ENCODE peak calls at places on chromosomes 1 and 21, in four cellular contexts. R is K562, Z is HepG2, K is GM12878. L is an unnamed sample.

GRCh38 chr1:7859406-7859805 is 6.5 kb upstream of the UTS2 start:
- DNase-seq in R (peak; percentile 28), Z (no peak), K (no peak), L (no peak)

GRCh38 chr1:240597153-240597745 is 14.7 kb downstream of the GREM2 start:
- DNase-seq in R (no peak), Z (no peak), K (no peak), L (no peak)

GRCh38 chr1:226939439-226940028 is 560 bp upstream of the COQ8A start:
- DNase-seq in R (peak; percentile 69), Z (no peak), K (no peak), L (peak; percentile 63)

GRCh38 chr1:32536117-32536516 is 3.1 kb upstream of the ZBTB8A start:
- DNase-seq in R (no peak), Z (no peak), K (no peak), L (no peak)

GRCh38 chr1:192251735-192252134 is 65.1 kb upstream of the RGS21 start:
- DNase-seq in R (no peak), Z (no peak), K (no peak), L (no peak)

GRCh38 chr1:116311756-116312691 is 61.0 kb upstream of the ATP1A1 start:
- DNase-seq in R (no peak), Z (peak; percentile 84), K (no peak), L (no peak)

GRCh38 chr1:84078108-84078823 is 65.8 kb upstream of the PRKACB start:
- DNase-seq in R (peak; percentile 30), Z (no peak), K (no peak), L (peak; percentile 41)

GRCh38 chr1:187096689-187097088 is 267.9 kb downstream of the PLA2G4A start:
- DNase-seq in R (no peak), Z (no peak), K (no peak), L (no peak)

GRCh38 chr1:25031966-25032667 is 102.0 kb upstream of the RUNX3 start:
- DNase-seq in R (no peak), Z (no peak), K (peak; percentile 94), L (no peak)

GRCh38 chr21:24514081-24514733 is 1093.1 kb downstream of the MRPL39 start:
- DNase-seq in R (no peak), Z (no peak), K (no peak), L (no peak)

GRCh38 chr1:43531906-43532584 is 1.4 kb downstream of the PTPRF start:
- DNase-seq in R (no peak), Z (no peak), K (no peak), L (no peak)

GRCh38 chr1:150576794-150577556 is 2.4 kb downstream of the MCL1 start:
- DNase-seq in R (no peak), Z (peak; percentile 71), K (no peak), L (no peak)

GRCh38 chr21:35829014-35829525 is 231.3 kb downstream of the SETD4 start:
- DNase-seq in R (no peak), Z (no peak), K (no peak), L (no peak)

GRCh38 chr21:44303490-44303981 is 3.7 kb downstream of the PFKL start:
- DNase-seq in R (no peak), Z (peak; percentile 84), K (no peak), L (no peak)

GRCh38 chr1:210001751-210002150 is 63.7 kb downstream of the SYT14 start:
- DNase-seq in R (no peak), Z (no peak), K (no peak), L (no peak)
- TF ChIP-seq TARDBP in R (no peak), Z (no peak), K (no peak), L (no peak)

DNA sequence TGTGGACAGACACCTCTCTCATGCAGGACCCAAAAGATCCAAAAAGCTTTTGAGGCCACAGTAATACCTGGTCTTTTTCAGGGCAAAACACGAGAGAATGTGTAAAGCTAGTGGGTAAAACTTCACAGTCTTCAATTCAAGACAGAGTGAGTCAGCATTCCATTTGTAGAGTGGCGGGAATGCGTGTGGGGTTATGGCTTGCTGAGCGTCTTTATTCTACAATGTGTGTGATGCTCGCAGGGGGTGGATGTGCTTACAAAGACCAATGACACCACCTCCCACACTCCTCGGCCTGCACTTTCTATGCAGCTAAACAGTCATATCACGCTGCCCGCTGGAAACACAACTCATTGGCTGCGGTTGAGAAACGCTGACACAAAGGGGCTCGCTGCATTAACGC is 298.4 kb downstream of the PCP4 start:
- DNase-seq in R (no peak), Z (no peak), K (no peak), L (no peak)
- TF ChIP-seq TARDBP in R (no peak), Z (no peak), K (no peak), L (no peak)

GRCh38 chr21:40575983-40576382 is 271.0 kb downstream of the DSCAM start:
- DNase-seq in R (no peak), Z (no peak), K (no peak), L (no peak)
- TF ChIP-seq TARDBP in R (no peak), Z (no peak), K (no peak), L (no peak)

GRCh38 chr21:31594279-31594678 is 65.2 kb upstream of the SOD1 start:
- DNase-seq in R (no peak), Z (no peak), K (no peak), L (no peak)

GRCh38 chr21:31594726-31595125 is 64.8 kb upstream of the SOD1 start:
- DNase-seq in R (no peak), Z (no peak), K (no peak), L (no peak)

GRCh38 chr21:31597683-31598082 is 61.8 kb upstream of the SOD1 start:
- DNase-seq in R (peak; percentile 29), Z (no peak), K (no peak), L (peak; percentile 68)

GRCh38 chr21:31593161-31593560 is 66.3 kb upstream of the SOD1 start:
- DNase-seq in R (no peak), Z (no peak), K (no peak), L (no peak)

DNA sequence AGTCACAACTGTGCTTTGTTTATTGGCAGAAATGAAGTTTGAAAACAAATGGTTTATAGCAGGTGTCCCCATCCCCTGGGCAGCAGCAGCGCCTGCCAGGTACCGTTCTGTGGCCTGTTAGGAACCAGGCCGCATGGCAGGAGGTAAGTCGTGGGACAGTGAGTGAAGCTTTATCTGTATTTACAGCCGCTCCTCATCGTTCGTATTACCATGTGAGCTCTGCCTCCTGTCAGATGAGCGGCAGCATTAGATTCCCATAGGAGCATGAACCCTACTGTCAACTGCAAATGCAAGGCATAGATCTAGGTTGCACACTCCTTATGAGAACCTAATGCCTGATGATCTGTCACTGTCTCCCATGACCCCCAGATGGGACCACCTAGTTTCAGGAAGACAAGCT is 63.4 kb upstream of the SOD1 start:
- DNase-seq in R (no peak), Z (no peak), K (no peak), L (no peak)
- TF ChIP-seq TARDBP in R (no peak), Z (no peak), K (no peak), L (no peak)

GRCh38 chr1:185837711-185838110 is 103.5 kb downstream of the HMCN1 start:
- DNase-seq in R (no peak), Z (no peak), K (no peak), L (no peak)
- TF ChIP-seq TARDBP in R (no peak), Z (no peak), K (no peak), L (no peak)

L was measured in HEK293T.